ENCODE peak calls at places on chromosome 1, in nine cellular contexts. U is retina; P is lower lobe of right lung; I is posterior cingulate gyrus; Z is fibroblast of the conjunctiva; E is dorsolateral prefrontal cortex; S is HT1080; A is H54; Q is activated effector memory CD4-positive, alpha-beta T cell treated with anti-CD3 and anti-CD28 coated beads, Interleukin-2, amount 50 U/mL, for 16 hours. N is an unnamed sample.

GRCh38 chr1:97192872-97193572 is 471.4 kb downstream of the PTBP2 start:
- DNase-seq in Z (peak), I (no peak), Q (no peak), A (peak), S (peak), E (no peak), P (no peak), U (no peak), N (no peak)

GRCh38 chr1:46221749-46222148 is 18.6 kb downstream of the LURAP1 start:
- DNase-seq in I (peak), E (peak), S (no peak), Z (no peak), Q (no peak), A (no peak), U (peak), P (no peak), N (no peak)

GRCh38 chr1:187936667-187937066 is 1107.9 kb downstream of the PLA2G4A start:
- DNase-seq in E (no peak), P (no peak), A (no peak), Q (no peak), I (no peak), U (no peak), Z (no peak), S (no peak), N (no peak)

GRCh38 chr1:108808438-108808837 is 48.5 kb downstream of the AKNAD1 start:
- DNase-seq in Q (no peak), E (no peak), S (no peak), Z (no peak), A (no peak), P (no peak), U (no peak), I (no peak), N (no peak)

GRCh38 chr1:2050793-2051682 is 827 bp downstream of the PRKCZ start:
- DNase-seq in Z (no peak), E (no peak), P (no peak), A (no peak), I (no peak), Q (no peak), U (peak), S (no peak), N (no peak)

GRCh38 chr1:7356079-7356478 is 415.0 kb upstream of the VAMP3 start:
- DNase-seq in E (no peak), I (no peak), A (no peak), Z (no peak), P (no peak), S (no peak), U (no peak), Q (no peak), N (no peak)

GRCh38 chr1:222074317-222074716 is 332.4 kb upstream of the DUSP10 start:
- DNase-seq in A (no peak), S (no peak), P (no peak), I (no peak), U (no peak), E (no peak), Q (no peak), Z (no peak), N (no peak)

GRCh38 chr1:160260436-160261382 is 1.6 kb downstream of the DCAF8 start:
- DNase-seq in S (peak), A (peak), I (no peak), Q (no peak), U (no peak), P (no peak), E (no peak), Z (peak), N (no peak)

GRCh38 chr1:194548071-194548470 is 1361.7 kb upstream of the B3GALT2 start:
- DNase-seq in U (no peak), Z (no peak), A (no peak), S (no peak), E (no peak), I (no peak), Q (no peak), P (no peak), N (no peak)

GRCh38 chr1:230900984-230901383 is 32.7 kb upstream of the C1orf198 start:
- DNase-seq in Q (no peak), U (no peak), P (peak), Z (no peak), S (no peak), I (no peak), E (no peak), A (no peak), N (no peak)

GRCh38 chr1:65623895-65624294 is 168.8 kb upstream of the PDE4B start:
- DNase-seq in U (no peak), S (no peak), I (no peak), P (no peak), A (no peak), E (no peak), Q (no peak), Z (no peak), N (no peak)

GRCh38 chr1:155392898-155393411 is 72.3 kb downstream of the RUSC1 start:
- DNase-seq in Z (no peak), P (peak), A (no peak), Q (no peak), U (no peak), S (no peak), E (no peak), I (no peak), N (no peak)

GRCh38 chr1:238485906-238486219 is 595.1 kb upstream of the ZP4 start:
- DNase-seq in Z (no peak), I (no peak), Q (no peak), P (no peak), U (no peak), S (peak), A (no peak), E (no peak), N (no peak)

GRCh38 chr1:53368314-53369033 is 40.6 kb upstream of the LRP8 start:
- DNase-seq in P (no peak), A (no peak), Z (no peak), I (no peak), S (no peak), E (peak), U (no peak), Q (peak), N (peak)

GRCh38 chr1:246591958-246592357 is 25.7 kb downstream of the CNST start:
- DNase-seq in A (no peak), E (no peak), Q (no peak), P (no peak), I (no peak), S (no peak), Z (no peak), U (no peak), N (no peak)

GRCh38 chr1:6427445-6428390 is 3.1 kb downstream of the ESPN start:
- DNase-seq in U (no peak), I (no peak), E (no peak), A (no peak), Z (no peak), S (no peak), Q (no peak), P (no peak), N (peak)

GRCh38 chr1:185267701-185268100 is 49.3 kb downstream of the IVNS1ABP start:
- DNase-seq in P (no peak), Q (no peak), Z (no peak), A (no peak), E (no peak), U (no peak), I (no peak), S (no peak), N (no peak)

GRCh38 chr1:154727409-154727808 is 119.4 kb upstream of the ADAR start:
- DNase-seq in E (no peak), S (no peak), U (no peak), P (no peak), A (no peak), Z (no peak), Q (no peak), I (no peak), N (no peak)

GRCh38 chr1:10057305-10057704 is 24.5 kb downstream of the UBE4B start:
- DNase-seq in A (no peak), Q (no peak), Z (no peak), P (no peak), U (peak), E (peak), I (peak), S (peak), N (no peak)

GRCh38 chr1:153804112-153804511 is 28.9 kb downstream of the SLC27A3 start:
- DNase-seq in E (no peak), A (no peak), Q (no peak), P (no peak), S (no peak), U (no peak), I (no peak), Z (no peak), N (no peak)

GRCh38 chr1:30257322-30257721 is 466.1 kb downstream of the MATN1 start:
- DNase-seq in U (no peak), A (no peak), Z (no peak), E (no peak), I (no peak), S (no peak), Q (no peak), P (no peak), N (no peak)

GRCh38 chr1:88662723-88663122 is 21.4 kb upstream of the PKN2 start:
- DNase-seq in Z (no peak), U (no peak), A (no peak), S (no peak), Q (no peak), I (no peak), E (no peak), P (no peak), N (no peak)

GRCh38 chr1:30664103-30664755 is 59.2 kb downstream of the MATN1 start:
- DNase-seq in A (no peak), U (no peak), S (no peak), Z (no peak), Q (peak), E (peak), I (peak), P (no peak), N (no peak)

GRCh38 chr1:40413527-40414252 is 36.6 kb upstream of the ZFP69B start:
- DNase-seq in I (no peak), E (no peak), P (no peak), S (no peak), U (no peak), Q (no peak), A (no peak), Z (no peak), N (no peak)

GRCh38 chr1:6498576-6499111 is 7.2 kb upstream of the PLEKHG5 start:
- DNase-seq in I (no peak), E (no peak), U (no peak), P (no peak), A (no peak), Z (no peak), Q (no peak), S (no peak), N (no peak)

GRCh38 chr1:23791434-23792047 is 596 bp downstream of the LYPLA2 start:
- DNase-seq in A (no peak), S (no peak), P (peak), Q (peak), Z (no peak), I (no peak), U (peak), E (no peak), N (no peak)

GRCh38 chr1:4020411-4020810 is 120.3 kb upstream of the C1orf174 start:
- DNase-seq in P (no peak), I (no peak), U (no peak), Q (no peak), Z (no peak), A (no peak), E (no peak), S (no peak), N (no peak)

GRCh38 chr1:38804062-38804886 is 55.3 kb downstream of the RRAGC start:
- DNase-seq in U (peak), P (no peak), A (no peak), Z (no peak), S (no peak), I (no peak), Q (no peak), E (no peak), N (peak)

GRCh38 chr1:203557958-203558760 is 64.2 kb downstream of the OPTC start:
- DNase-seq in E (no peak), P (no peak), U (no peak), A (peak), I (peak), Z (peak), Q (no peak), S (peak), N (no peak)

GRCh38 chr1:54227091-54227602 is 27.2 kb downstream of the MRPL37 start:
- DNase-seq in U (no peak), Z (no peak), E (no peak), I (peak), P (no peak), Q (no peak), S (peak), A (peak), N (no peak)

GRCh38 chr1:62437273-62437945 is 560 bp downstream of the USP1 start:
- DNase-seq in Q (peak), A (no peak), E (no peak), Z (no peak), P (no peak), U (no peak), I (no peak), S (no peak), N (peak)